ENCODE peak calls at places on chromosomes 3 and 15, in five cellular contexts. Z is LNCaP clone FGC, V is A549, M is psoas muscle, L is breast epithelium. Q is an unnamed sample.

GRCh38 chr3:74739242-74739641 is 124.8 kb upstream of the CNTN3 start:
- DNase-seq in Z (no peak), V (no peak), M (no peak), L (no peak), Q (no peak)

GRCh38 chr15:75206803-75207617 is 5.3 kb downstream of the C15orf39 start:
- DNase-seq in Z (no peak), V (no peak), M (no peak), L (no peak), Q (no peak)

GRCh38 chr3:186653984-186654383 is 11.8 kb upstream of the HRG start:
- DNase-seq in Z (no peak), V (peak; percentile 12), M (no peak), L (no peak), Q (no peak)

GRCh38 chr3:89947357-89947954 is 840.0 kb downstream of the EPHA3 start:
- DNase-seq in Z (no peak), V (no peak), M (no peak), L (no peak), Q (no peak)

GRCh38 chr3:65732060-65732933 is 306.4 kb downstream of the MAGI1 start:
- DNase-seq in Z (peak; percentile 4), V (peak; percentile 43), M (no peak), L (no peak), Q (peak; percentile 57)

GRCh38 chr15:74958320-74958907 is 1.8 kb upstream of the RPP25 start:
- DNase-seq in Z (no peak), V (peak; percentile 85), M (peak; percentile 69), L (peak; percentile 50), Q (peak; percentile 93)

GRCh38 chr3:51982838-51983577 is at the start of gene ACY1:
- DNase-seq in Z (peak; percentile 81), V (peak; percentile 84), M (peak; percentile 95), L (peak; percentile 80), Q (peak; percentile 100)

GRCh38 chr15:67501177-67501835 is 19.6 kb upstream of the C15orf61 start:
- DNase-seq in Z (no peak), V (peak; percentile 33), M (no peak), L (no peak), Q (no peak)

GRCh38 chr3:21216598-21216997 is 534.4 kb downstream of the ZNF385D start:
- DNase-seq in Z (no peak), V (peak; percentile 1), M (no peak), L (no peak), Q (no peak)

GRCh38 chr3:30743086-30743619 is 136.8 kb downstream of the TGFBR2 start:
- DNase-seq in Z (no peak), V (no peak), M (no peak), L (no peak), Q (no peak)

GRCh38 chr15:31325432-31325975 is 1.1 kb upstream of the KLF13 start:
- DNase-seq in Z (no peak), V (no peak), M (peak; percentile 86), L (peak; percentile 58), Q (peak; percentile 93)

DNA sequence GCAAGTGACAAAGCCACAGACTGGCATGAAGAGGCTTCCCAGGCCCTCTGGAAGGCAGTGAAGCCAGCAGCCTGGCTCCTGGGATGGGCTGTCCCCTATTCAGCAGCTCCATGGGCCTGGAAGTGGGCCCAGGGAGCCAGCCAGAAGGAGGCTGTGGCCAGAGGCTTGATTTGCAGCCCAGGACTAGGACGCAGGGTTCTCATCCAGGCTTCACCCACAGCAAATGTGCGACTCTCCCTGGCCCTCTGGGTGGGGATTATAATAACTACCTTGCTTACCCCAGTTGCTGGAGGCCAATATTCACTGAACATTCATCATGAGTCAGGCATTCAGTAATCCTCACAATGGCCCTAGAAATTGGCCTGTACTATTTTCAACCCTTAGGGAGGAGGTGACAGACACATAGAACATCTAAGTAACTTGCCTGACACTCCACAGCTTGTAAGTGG is 24.6 kb upstream of the SRP14 start:
- DNase-seq in Z (no peak), V (peak; percentile 43), M (peak; percentile 90), L (no peak), Q (peak; percentile 95)
- H3K4me3 ChIP-seq in Z (no peak overlapping the region), V (no peak overlapping the region), M (no peak overlapping the region), L (no peak overlapping the region), Q (no peak overlapping the region)

GRCh38 chr3:127628426-127628787 is 578 bp upstream of the PODXL2 start:
- DNase-seq in Z (no peak), V (no peak), M (no peak), L (no peak), Q (peak; percentile 56)
- H3K4me3 ChIP-seq in Z (no peak overlapping the region), V (peak overlapping the region; percentile 58), M (no peak overlapping the region), L (peak overlapping the region; percentile 72), Q (no peak overlapping the region)

DNA sequence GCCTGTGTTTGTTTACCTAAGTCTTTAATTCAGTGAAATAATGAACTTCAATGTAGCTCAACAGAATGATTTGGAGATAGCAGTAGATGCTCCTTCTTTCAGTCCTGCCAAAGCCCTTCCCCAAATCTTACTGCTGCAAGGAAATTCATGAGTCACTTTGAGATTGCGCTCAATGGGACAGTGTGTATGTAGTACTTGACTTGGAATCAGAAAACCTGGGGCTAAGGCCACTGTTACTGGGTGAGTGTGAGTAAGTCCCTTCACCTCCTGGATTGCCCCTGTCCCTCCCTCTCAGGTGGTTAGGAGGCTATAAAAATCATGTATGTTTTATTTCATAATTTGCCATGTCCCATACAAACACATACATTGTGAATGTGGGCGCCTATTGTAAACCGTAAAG is 29.9 kb downstream of the ATP13A5 start:
- DNase-seq in Z (no peak), V (no peak), M (no peak), L (no peak), Q (no peak)
- H3K4me3 ChIP-seq in Z (no peak overlapping the region), V (no peak overlapping the region), M (no peak overlapping the region), L (no peak overlapping the region), Q (no peak overlapping the region)

DNA sequence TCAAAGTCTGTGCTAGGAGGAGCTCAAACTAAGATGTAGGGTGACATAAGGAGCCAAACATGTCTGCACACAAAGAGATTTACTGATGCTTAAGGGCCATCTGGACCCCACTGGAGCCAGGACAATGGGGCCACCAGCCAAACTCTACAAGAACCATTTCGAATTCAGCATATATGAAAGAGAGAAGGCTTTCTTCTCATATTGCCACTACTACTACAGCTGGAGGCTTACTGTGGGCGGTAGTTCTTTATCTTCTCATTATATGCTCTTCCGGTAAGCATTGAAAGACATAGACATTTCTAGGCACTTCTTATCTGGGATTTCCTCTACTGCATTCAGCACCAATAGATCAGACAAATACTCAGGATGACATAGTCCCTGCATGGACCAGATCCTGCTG is 404.4 kb upstream of the PROK2 start:
- DNase-seq in Z (no peak), V (no peak), M (no peak), L (no peak), Q (no peak)
- H3K4me3 ChIP-seq in Z (no peak overlapping the region), V (no peak overlapping the region), M (no peak overlapping the region), L (no peak overlapping the region), Q (no peak overlapping the region)

GRCh38 chr15:60720084-60720483 is 241.1 kb upstream of the ICE2 start:
- DNase-seq in Z (no peak), V (no peak), M (no peak), L (no peak), Q (no peak)
- H3K4me3 ChIP-seq in Z (no peak overlapping the region), V (no peak overlapping the region), M (no peak overlapping the region), L (no peak overlapping the region), Q (no peak overlapping the region)